ENCODE peak calls at places on chromosomes 2 and 18, in seven cellular contexts. I, A, J, D, Q, H and L are unnamed samples.
A peak's percentile ranks its signal among the peaks of the same experiment; 100 is the strongest.

GRCh38 chr2:64405476-64406406 is 48.2 kb upstream of the LGALSL start:
- DNase-seq in I (no peak), A (peak; percentile 34), J (no peak), D (peak; percentile 59), Q (no peak), H (no peak), L (no peak)

GRCh38 chr18:48583568-48583967 is 44.7 kb downstream of the CTIF start:
- DNase-seq in I (no peak), A (no peak), J (no peak), D (no peak), Q (no peak), H (no peak), L (no peak)

GRCh38 chr2:160533482-160533881 is 39.9 kb upstream of the RBMS1 start:
- DNase-seq in I (no peak), A (no peak), J (no peak), D (no peak), Q (no peak), H (no peak), L (no peak)

GRCh38 chr2:204261776-204262175 is 283.5 kb upstream of the PARD3B start:
- DNase-seq in I (no peak), A (no peak), J (no peak), D (no peak), Q (no peak), H (no peak), L (no peak)

GRCh38 chr2:138271467-138271866 is 230.1 kb upstream of the SPOPL start:
- DNase-seq in I (no peak), A (no peak), J (no peak), D (no peak), Q (peak; percentile 67), H (no peak), L (no peak)

GRCh38 chr2:232340171-232340935 is 38.2 kb upstream of the ALPP start:
- DNase-seq in I (no peak), A (no peak), J (no peak), D (no peak), Q (no peak), H (no peak), L (no peak)

GRCh38 chr2:119304852-119305251 is 61.8 kb downstream of the C2orf76 start:
- DNase-seq in I (no peak), A (no peak), J (no peak), D (no peak), Q (no peak), H (no peak), L (no peak)

GRCh38 chr18:5895300-5895885 is at the start of gene TMEM200C:
- DNase-seq in I (no peak), A (peak; percentile 43), J (peak; percentile 70), D (no peak), Q (peak; percentile 84), H (peak; percentile 69), L (peak; percentile 82)

GRCh38 chr2:7084601-7085000 is 167.4 kb downstream of the RNF144A start:
- DNase-seq in I (no peak), A (peak; percentile 37), J (no peak), D (no peak), Q (no peak), H (no peak), L (no peak)

GRCh38 chr2:6694555-6694954 is 171.2 kb downstream of the CMPK2 start:
- DNase-seq in I (no peak), A (peak; percentile 65), J (no peak), D (peak; percentile 13), Q (no peak), H (no peak), L (no peak)

GRCh38 chr2:152098798-152099654 is at the start of gene CACNB4:
- DNase-seq in I (no peak), A (peak; percentile 5), J (peak; percentile 62), D (peak; percentile 1), Q (peak; percentile 76), H (no peak), L (peak; percentile 77)

GRCh38 chr2:45973426-45973825 is 322.0 kb downstream of the PRKCE start:
- DNase-seq in I (no peak), A (no peak), J (peak; percentile 6), D (no peak), Q (no peak), H (no peak), L (peak; percentile 2)

GRCh38 chr2:223954401-223954800 is 2.9 kb upstream of the MRPL44 start:
- DNase-seq in I (no peak), A (peak; percentile 86), J (no peak), D (peak; percentile 94), Q (peak; percentile 35), H (no peak), L (no peak)

GRCh38 chr2:178530625-178531142 is 50.4 kb downstream of the PLEKHA3 start:
- DNase-seq in I (no peak), A (no peak), J (peak; percentile 76), D (no peak), Q (no peak), H (no peak), L (peak; percentile 51)

GRCh38 chr2:177397501-177398289 is 5.1 kb downstream of the AGPS start:
- DNase-seq in I (no peak), A (peak; percentile 96), J (no peak), D (peak; percentile 64), Q (no peak), H (no peak), L (no peak)

GRCh38 chr18:76264851-76265250 is 230.2 kb downstream of the ZNF516 start:
- DNase-seq in I (no peak), A (no peak), J (no peak), D (no peak), Q (no peak), H (no peak), L (no peak)

GRCh38 chr2:226001716-226002115 is 602.2 kb downstream of the NYAP2 start:
- DNase-seq in I (no peak), A (peak; percentile 24), J (no peak), D (no peak), Q (no peak), H (no peak), L (no peak)

GRCh38 chr2:204483497-204484164 is 61.6 kb upstream of the PARD3B start:
- DNase-seq in I (peak; percentile 53), A (no peak), J (no peak), D (no peak), Q (no peak), H (peak; percentile 42), L (no peak)

GRCh38 chr18:62445386-62445917 is 77.4 kb upstream of the ZCCHC2 start:
- DNase-seq in I (no peak), A (no peak), J (no peak), D (no peak), Q (no peak), H (no peak), L (no peak)

GRCh38 chr2:70145851-70146739 is 44.7 kb downstream of the C2orf42 start:
- DNase-seq in I (no peak), A (no peak), J (peak; percentile 38), D (no peak), Q (no peak), H (no peak), L (no peak)

GRCh38 chr2:70142590-70143313 is 48.1 kb downstream of the C2orf42 start:
- DNase-seq in I (peak; percentile 96), A (peak; percentile 100), J (peak; percentile 97), D (peak; percentile 97), Q (peak; percentile 100), H (peak; percentile 100), L (peak; percentile 97)

GRCh38 chr2:70143314-70144150 is 47.3 kb downstream of the C2orf42 start:
- DNase-seq in I (peak; percentile 47), A (peak; percentile 37), J (peak; percentile 44), D (peak; percentile 25), Q (peak; percentile 68), H (no peak), L (no peak)

GRCh38 chr2:70145168-70145538 is 45.7 kb downstream of the C2orf42 start:
- DNase-seq in I (no peak), A (no peak), J (no peak), D (no peak), Q (no peak), H (no peak), L (no peak)

DNA sequence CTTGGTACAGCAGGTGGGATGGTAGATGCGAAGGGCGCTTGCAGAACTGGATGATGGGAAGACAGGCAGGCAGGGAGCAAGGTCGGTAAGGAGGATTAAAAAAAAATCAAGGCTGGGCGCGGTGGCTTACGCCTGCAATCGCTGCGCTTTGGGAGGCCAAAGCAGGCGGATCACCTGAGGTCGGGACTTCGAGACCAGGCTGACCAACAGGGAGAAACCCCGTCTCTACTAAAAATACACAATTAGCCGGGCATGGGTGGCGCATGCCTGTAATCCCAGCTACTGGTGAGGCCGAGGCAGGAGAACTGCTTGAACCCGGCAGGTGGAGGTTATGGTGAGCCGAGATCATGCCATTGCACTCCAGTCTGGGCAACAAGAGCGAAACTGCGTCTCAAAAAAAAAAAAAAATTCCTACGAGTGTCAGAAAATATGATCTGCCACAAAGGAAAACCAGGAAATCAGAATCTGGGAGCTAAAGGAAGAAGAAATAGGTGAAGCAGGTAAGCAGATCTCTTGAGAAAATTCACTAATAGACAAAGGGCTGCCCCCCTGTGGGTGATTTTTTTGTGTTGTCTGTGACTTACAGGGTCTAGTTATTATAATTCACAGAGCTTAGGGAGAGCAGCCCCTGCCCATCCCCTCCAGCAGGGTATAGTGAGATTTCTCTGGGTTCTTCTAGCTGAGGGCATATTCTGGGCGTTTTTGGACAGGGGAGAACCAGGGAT is 46.2 kb downstream of the C2orf42 start:
- DNase-seq in I (no peak), A (no peak), J (no peak), D (no peak), Q (peak; percentile 42), H (no peak), L (no peak)
- TF ChIP-seq CTCF in I (no peak), A (no peak), J (no peak), D (no peak), Q (no peak), H (no peak), L (no peak)

GRCh38 chr2:148936857-148937450 is 61.9 kb downstream of the KIF5C start:
- DNase-seq in I (no peak), A (no peak), J (no peak), D (no peak), Q (no peak), H (no peak), L (no peak)
- TF ChIP-seq CTCF in I (peak; percentile 12), A (no peak), J (no peak), D (peak; percentile 2), Q (peak; percentile 61), H (no peak), L (no peak)

DNA sequence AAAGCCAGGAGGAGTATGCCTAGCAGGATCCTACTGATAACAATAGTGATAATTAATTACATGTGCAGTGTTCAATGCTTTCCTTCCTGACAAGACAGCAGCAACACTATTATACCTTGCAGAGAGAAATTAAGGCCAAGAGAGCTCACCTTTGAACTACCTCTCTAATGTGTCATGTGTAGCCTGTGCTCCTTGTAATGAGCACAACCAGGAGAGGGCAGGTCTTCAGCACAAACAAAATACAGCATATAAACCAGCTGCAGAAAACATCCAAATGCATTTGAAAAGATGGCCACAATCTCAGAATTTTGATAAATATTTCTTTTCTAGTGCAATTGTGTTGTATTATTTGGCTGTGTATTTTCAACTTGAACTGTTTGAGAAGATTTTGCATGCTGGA is 1425.7 kb downstream of the DSC3 start:
- DNase-seq in I (no peak), A (no peak), J (no peak), D (no peak), Q (no peak), H (no peak), L (no peak)
- TF ChIP-seq CTCF in I (no peak), A (no peak), J (no peak), D (no peak), Q (peak; percentile 50), H (no peak), L (no peak)

DNA sequence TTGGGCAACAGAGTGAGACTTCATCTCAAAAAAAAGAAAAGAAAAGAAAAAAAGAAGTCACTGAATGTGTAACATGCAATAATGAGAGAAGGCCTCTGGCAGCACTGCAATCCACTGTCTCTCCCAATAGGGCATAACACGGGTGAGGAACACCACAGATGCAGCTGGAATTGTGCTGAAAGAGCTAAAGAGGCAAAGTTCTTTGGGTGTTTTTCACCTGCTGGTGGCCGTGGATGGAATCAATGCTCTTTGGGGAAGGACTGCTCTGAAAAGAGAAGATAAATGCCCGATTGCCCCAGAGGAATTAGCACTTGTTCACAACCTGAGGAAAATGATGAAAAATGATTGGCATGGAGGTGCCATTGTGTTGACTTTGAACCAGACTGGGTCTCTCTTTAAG is 31.0 kb upstream of the CYBRD1 start:
- DNase-seq in I (no peak), A (no peak), J (no peak), D (no peak), Q (no peak), H (no peak), L (no peak)
- TF ChIP-seq CTCF in I (no peak), A (no peak), J (no peak), D (no peak), Q (peak; percentile 17), H (no peak), L (no peak)